ENCODE peak calls at places on chromosome 17, in seven cellular contexts. S is activated CD4-positive, alpha-beta T cell treated with anti-CD3 and anti-CD28 coated beads for 48 hours; U is mesendoderm; H is GM19239; I is suprapubic skin; F is iris pigment epithelial cell; B is astrocyte of the hippocampus. Y is an unnamed sample.

GRCh38 chr17:16027708-16028584 is 28.3 kb downstream of the TTC19 start:
- DNase-seq in B (peak), U (peak), I (no peak), F (peak), H (no peak), S (peak), Y (peak)

GRCh38 chr17:31609331-31609730 is 217.9 kb downstream of the RAB11FIP4 start:
- DNase-seq in F (no peak), B (no peak), I (no peak), U (no peak), S (no peak), H (no peak), Y (no peak)

GRCh38 chr17:17834974-17835373 is 1.8 kb downstream of the SREBF1 start:
- DNase-seq in F (no peak), B (no peak), I (no peak), H (no peak), S (no peak), U (no peak), Y (no peak)

GRCh38 chr17:66730497-66730923 is 104.4 kb upstream of the CACNG5 start:
- DNase-seq in B (peak), S (no peak), H (no peak), F (no peak), I (no peak), U (peak), Y (no peak)

GRCh38 chr17:68089881-68090280 is 54.3 kb downstream of the KPNA2 start:
- DNase-seq in I (no peak), B (peak), F (no peak), H (no peak), S (peak), U (peak), Y (peak)

GRCh38 chr17:66485272-66485947 is 183.0 kb downstream of the PRKCA start:
- DNase-seq in U (no peak), S (no peak), H (no peak), B (no peak), F (no peak), I (no peak), Y (no peak)

GRCh38 chr17:57517216-57517518 is 227.9 kb downstream of the CCDC182 start:
- DNase-seq in S (no peak), I (no peak), U (no peak), B (no peak), H (no peak), F (no peak), Y (no peak)

GRCh38 chr17:50148226-50149098 is 2.0 kb downstream of the PPP1R9B start:
- DNase-seq in U (peak), B (peak), I (no peak), H (no peak), S (peak), F (no peak), Y (peak)

GRCh38 chr17:28878981-28879380 is 18.6 kb downstream of the FLOT2 start:
- DNase-seq in S (peak), H (no peak), I (no peak), F (peak), B (peak), U (peak), Y (peak)

GRCh38 chr17:77527836-77528505 is 387.2 kb downstream of the SEC14L1 start:
- DNase-seq in I (no peak), S (no peak), F (no peak), H (no peak), U (no peak), B (no peak), Y (no peak)

GRCh38 chr17:7383742-7384488 is 3.0 kb downstream of the TNK1 start:
- DNase-seq in U (peak), H (peak), I (no peak), F (peak), S (peak), B (peak), Y (no peak)

GRCh38 chr17:32314636-32315035 is 27.3 kb downstream of the C17orf75 start:
- DNase-seq in F (no peak), H (no peak), U (no peak), S (no peak), I (no peak), B (no peak), Y (no peak)

GRCh38 chr17:44792276-44792675 is 33.5 kb downstream of the ADAM11 start:
- DNase-seq in B (peak), H (no peak), S (no peak), U (no peak), I (peak), F (peak), Y (no peak)

GRCh38 chr17:76007131-76007849 is 6.6 kb downstream of the CDK3 start:
- DNase-seq in B (no peak), U (no peak), I (no peak), S (no peak), H (no peak), F (no peak), Y (peak)